ENCODE peak calls at places on chromosomes 13 and 19, in four cellular contexts. O is hippocampal formation, S is NCI-H146, F is T-helper 17 cell. Q is an unnamed sample.

GRCh38 chr19:16470911-16471811 is 609 bp downstream of the EPS15L1 start:
- DNase-seq in S (peak), F (no peak), O (no peak), Q (no peak)

GRCh38 chr13:98648676-98649075 is 71.8 kb upstream of the STK24 start:
- DNase-seq in O (no peak), S (no peak), F (no peak), Q (no peak)

GRCh38 chr13:31207630-31208549 is 8.1 kb downstream of the B3GLCT start:
- DNase-seq in O (no peak), F (no peak), S (no peak), Q (no peak)

GRCh38 chr13:51912091-51912490 is 50.3 kb downstream of the CCDC70 start:
- DNase-seq in O (peak), S (peak), F (no peak), Q (no peak)

GRCh38 chr13:90793261-90793785 is 554.2 kb upstream of the MIR17HG start:
- DNase-seq in F (no peak), O (no peak), S (no peak), Q (no peak)

GRCh38 chr19:50269653-50270052 is 59.5 kb downstream of the KCNC3 start:
- DNase-seq in S (no peak), O (no peak), F (no peak), Q (no peak)

GRCh38 chr19:35048911-35049411 is 7.4 kb downstream of the HPN start:
- DNase-seq in O (peak), F (no peak), S (peak), Q (no peak)

GRCh38 chr19:31272707-31273106 is 76.5 kb downstream of the TSHZ3 start:
- DNase-seq in O (no peak), S (no peak), F (no peak), Q (no peak)

GRCh38 chr13:97851269-97851668 is 102.2 kb upstream of the IPO5 start:
- DNase-seq in F (no peak), O (no peak), S (no peak), Q (no peak)

GRCh38 chr13:59603646-59604045 is 560.1 kb downstream of the DIAPH3 start:
- DNase-seq in O (no peak), F (no peak), S (no peak), Q (no peak)

Q was measured in iPS DF 6.9.